ENCODE peak calls at places on chromosomes 11 and 22, in seven cellular contexts. H is OCI-LY7; E is A172; K is non-pigmented ciliary epithelial cell; B is stimulated activated CD4-positive, alpha-beta T cell treated with anti-CD3 and anti-CD28 coated beads, Interleukin-2, amount 100 ng/mL, for 48 hours; U is head of caudate nucleus; G is activated gamma-delta T cell. P is an unnamed sample.

GRCh38 chr11:73375830-73376167 is 400 bp upstream of the RELT start:
- DNase-seq in H (no peak), K (no peak), E (no peak), U (no peak), G (no peak), B (no peak), P (no peak)

GRCh38 chr11:48002565-48002964 is 22.2 kb downstream of the PTPRJ start:
- DNase-seq in G (no peak), H (peak; percentile 58), E (no peak), K (no peak), B (no peak), U (no peak), P (no peak)

GRCh38 chr11:109426442-109426841 is 4.5 kb downstream of the C11orf87 start:
- DNase-seq in U (no peak), E (no peak), G (no peak), H (no peak), K (no peak), B (no peak), P (no peak)

GRCh38 chr11:117387992-117388765 is 60.5 kb downstream of the CEP164 start:
- DNase-seq in G (no peak), U (no peak), B (no peak), E (no peak), H (no peak), K (peak; percentile 22), P (no peak)

GRCh38 chr11:83292709-83293435 is 6.7 kb upstream of the CCDC90B start:
- DNase-seq in B (peak; percentile 27), K (peak; percentile 41), E (peak; percentile 75), H (peak; percentile 75), U (no peak), G (no peak), P (no peak)

GRCh38 chr11:82092904-82093303 is 640.8 kb downstream of the FAM181B start:
- DNase-seq in K (no peak), B (no peak), H (no peak), E (no peak), G (no peak), U (no peak), P (no peak)

GRCh38 chr11:116864531-116864930 is 27.1 kb upstream of the APOA1 start:
- DNase-seq in K (no peak), B (no peak), U (no peak), G (no peak), H (no peak), E (no peak), P (no peak)

GRCh38 chr11:122100222-122101080 is 15.6 kb downstream of the BLID start:
- DNase-seq in B (no peak), U (peak; percentile 66), E (peak; percentile 52), H (no peak), K (no peak), G (no peak), P (peak; percentile 54)

GRCh38 chr11:66488957-66489356 is 8.7 kb downstream of the DPP3 start:
- DNase-seq in K (no peak), G (no peak), H (no peak), B (no peak), U (no peak), E (no peak), P (no peak)

GRCh38 chr22:44632823-44633478 is 69.1 kb upstream of the PRR5 start:
- DNase-seq in B (no peak), E (no peak), U (no peak), G (no peak), H (no peak), K (no peak), P (no peak)

GRCh38 chr11:122230387-122230760 is 114.4 kb upstream of the BLID start:
- DNase-seq in U (no peak), E (no peak), K (no peak), G (no peak), H (no peak), B (no peak), P (no peak)

GRCh38 chr22:44739024-44739423 is 13.4 kb upstream of the ARHGAP8 start:
- DNase-seq in G (no peak), K (no peak), B (no peak), E (no peak), U (no peak), H (no peak), P (no peak)

GRCh38 chr22:20101638-20102037 is 14.3 kb upstream of the RANBP1 start:
- DNase-seq in E (no peak), K (no peak), U (no peak), H (no peak), B (no peak), G (no peak), P (no peak)

GRCh38 chr11:44574620-44575287 is 9.3 kb downstream of the CD82 start:
- DNase-seq in B (no peak), U (no peak), G (no peak), E (peak; percentile 97), K (peak; percentile 81), H (peak; percentile 34), P (no peak)

GRCh38 chr22:23214398-23214797 is 34.1 kb downstream of the BCR start:
- DNase-seq in K (no peak), G (no peak), E (no peak), B (no peak), H (no peak), U (no peak), P (no peak)

GRCh38 chr11:72781313-72782080 is 12.3 kb downstream of the STARD10 start:
- DNase-seq in E (no peak), H (peak; percentile 50), G (peak; percentile 66), U (peak; percentile 42), K (no peak), B (peak; percentile 26), P (peak; percentile 30)

GRCh38 chr22:29268511-29269229 is 602 bp downstream of the EWSR1 start:
- DNase-seq in K (no peak), G (peak; percentile 59), E (no peak), H (peak; percentile 50), U (peak; percentile 64), B (peak; percentile 24), P (no peak)

GRCh38 chr11:120324932-120325810 is at the start of gene TLCD5:
- DNase-seq in K (no peak), B (peak; percentile 31), H (peak; percentile 48), E (no peak), U (peak; percentile 70), G (peak; percentile 11), P (peak; percentile 73)

GRCh38 chr11:22703561-22703960 is 37.1 kb downstream of the GAS2 start:
- DNase-seq in B (no peak), U (no peak), K (no peak), H (no peak), E (no peak), G (no peak), P (no peak)

GRCh38 chr22:41589260-41589600 is 410 bp downstream of the PMM1 start:
- DNase-seq in E (no peak), U (peak; percentile 35), G (no peak), K (no peak), H (peak; percentile 64), B (peak; percentile 18), P (no peak)

GRCh38 chr11:121465709-121466062 is 12.9 kb upstream of the SORL1-AS1 start:
- DNase-seq in E (no peak), U (no peak), H (no peak), B (no peak), G (no peak), K (no peak), P (no peak)

GRCh38 chr11:36412781-36413383 is 97.2 kb downstream of the TRAF6 start:
- DNase-seq in E (no peak), B (no peak), U (no peak), K (peak; percentile 47), G (no peak), H (no peak), P (no peak)

GRCh38 chr22:22928666-22929380 is 41.2 kb downstream of the IGLL5 start:
- DNase-seq in E (peak; percentile 74), U (no peak), H (peak; percentile 85), G (no peak), K (no peak), B (peak; percentile 19), P (no peak)

GRCh38 chr22:49951986-49952896 is 8.3 kb upstream of the PIM3 start:
- DNase-seq in K (peak; percentile 55), E (peak; percentile 61), U (no peak), G (no peak), B (no peak), H (no peak), P (no peak)

GRCh38 chr22:28547132-28547842 is 132.4 kb downstream of the TTC28 start:
- DNase-seq in E (peak; percentile 33), K (peak; percentile 10), H (no peak), G (no peak), B (no peak), U (no peak), P (no peak)

GRCh38 chr22:21587803-21588611 is 20.5 kb downstream of the UBE2L3 start:
- DNase-seq in E (no peak), U (peak; percentile 21), B (peak; percentile 40), K (no peak), G (no peak), H (peak; percentile 76), P (no peak)

GRCh38 chr22:45207981-45208664 is 32.6 kb downstream of the KIAA0930 start:
- DNase-seq in E (peak; percentile 9), U (no peak), H (no peak), K (peak; percentile 67), G (no peak), B (no peak), P (no peak)

GRCh38 chr11:83092488-83093384 is 21.0 kb upstream of the RAB30 start:
- DNase-seq in B (no peak), K (no peak), E (peak; percentile 8), H (no peak), U (no peak), G (no peak), P (no peak)

GRCh38 chr11:32421992-32422391 is 13.3 kb downstream of the WT1 start:
- DNase-seq in G (no peak), K (no peak), E (peak; percentile 27), H (no peak), B (no peak), U (no peak), P (no peak)

GRCh38 chr11:46366260-46366659 is 15.2 kb upstream of the MDK start:
- DNase-seq in G (no peak), E (no peak), U (no peak), K (no peak), B (no peak), H (no peak), P (no peak)

GRCh38 chr11:119295178-119295577 is 21.8 kb downstream of the MCAM start:
- DNase-seq in B (no peak), K (no peak), H (peak; percentile 26), G (no peak), E (no peak), U (no peak), P (no peak)

GRCh38 chr11:36718481-36718880 is 120.4 kb upstream of the RAG2 start:
- DNase-seq in E (no peak), H (no peak), B (no peak), K (no peak), G (no peak), U (no peak), P (no peak)

GRCh38 chr11:104015649-104016415 is 20.6 kb upstream of the DDI1 start:
- DNase-seq in G (no peak), E (no peak), B (no peak), U (no peak), K (no peak), H (no peak), P (no peak)

GRCh38 chr11:33638608-33639007 is 62.0 kb downstream of the C11orf91 start:
- DNase-seq in E (no peak), K (no peak), H (no peak), G (no peak), B (no peak), U (no peak), P (no peak)

GRCh38 chr22:36522662-36523061 is 6.3 kb downstream of the EIF3D start:
- DNase-seq in H (no peak), U (no peak), G (no peak), B (no peak), E (no peak), K (no peak), P (no peak)

GRCh38 chr11:44564653-44565007 is 833 bp upstream of the CD82 start:
- DNase-seq in G (no peak), B (no peak), E (peak; percentile 81), U (no peak), K (peak; percentile 41), H (no peak), P (peak; percentile 22)

GRCh38 chr11:1773711-1774550 is 10.2 kb upstream of the CTSD start:
- DNase-seq in H (no peak), B (no peak), E (no peak), K (no peak), G (no peak), U (no peak), P (no peak)

GRCh38 chr22:42296381-42296853 is 26.0 kb upstream of the TCF20 start:
- DNase-seq in H (peak; percentile 77), E (no peak), U (peak; percentile 79), G (no peak), K (no peak), B (no peak), P (no peak)